ENCODE peak calls at places on chromosomes 16 and 17, in seven cellular contexts. G is hepatic stellate cell; V is CD4-positive, CD25-positive, alpha-beta regulatory T cell; R is stimulated activated CD4-positive, alpha-beta T cell treated with anti-CD3 and anti-CD28 coated beads, Interleukin-2, amount 100 ng/mL, for 48 hours; H is NCI-H2029 treated with DMSO at 0.1 percent for 48 hours; E is NCI-H1930; K is neural progenitor cell. A is an unnamed sample.

GRCh38 chr16:89290887-89291286 is 73.4 kb downstream of the ZNF778 start:
- DNase-seq in G (no peak), V (no peak), R (no peak), H (no peak), E (no peak), K (peak; percentile 82), A (no peak)

GRCh38 chr16:67163164-67163902 is 1.2 kb upstream of the HSF4 start:
- DNase-seq in G (no peak), V (peak; percentile 32), R (no peak), H (no peak), E (no peak), K (peak; percentile 82), A (peak; percentile 73)

GRCh38 chr17:19445105-19445504 is 34.1 kb downstream of the RNF112 start:
- DNase-seq in G (no peak), V (no peak), R (no peak), H (no peak), E (no peak), K (no peak), A (no peak)

GRCh38 chr17:38711792-38712571 is 6.9 kb downstream of the MLLT6 start:
- DNase-seq in G (no peak), V (no peak), R (no peak), H (no peak), E (no peak), K (no peak), A (no peak)

GRCh38 chr16:6482861-6483530 is 849.6 kb upstream of the RBFOX1 start:
- DNase-seq in G (no peak), V (no peak), R (no peak), H (no peak), E (no peak), K (no peak), A (no peak)

GRCh38 chr17:2932946-2933345 is 130.5 kb downstream of the OR1D5 start:
- DNase-seq in G (no peak), V (no peak), R (no peak), H (no peak), E (no peak), K (no peak), A (no peak)

GRCh38 chr16:7074715-7075114 is 257.9 kb upstream of the RBFOX1 start:
- DNase-seq in G (no peak), V (no peak), R (no peak), H (no peak), E (no peak), K (no peak), A (no peak)

GRCh38 chr17:60141111-60142018 is 8.4 kb upstream of the CA4 start:
- DNase-seq in G (no peak), V (no peak), R (no peak), H (no peak), E (no peak), K (peak; percentile 70), A (no peak)

GRCh38 chr17:36512641-36513040 is 22.0 kb downstream of the MYO19 start:
- DNase-seq in G (no peak), V (no peak), R (no peak), H (no peak), E (no peak), K (no peak), A (no peak)

GRCh38 chr16:68902376-68903345 is 59.3 kb downstream of the TANGO6 start:
- DNase-seq in G (peak; percentile 27), V (no peak), R (peak; percentile 1), H (peak; percentile 61), E (peak; percentile 18), K (peak; percentile 75), A (peak; percentile 83)

GRCh38 chr16:66905633-66906539 is 12.8 kb downstream of the CDH16 start:
- DNase-seq in G (peak; percentile 11), V (peak; percentile 27), R (no peak), H (no peak), E (no peak), K (peak; percentile 54), A (no peak)

GRCh38 chr17:70855401-70856054 is 686.2 kb downstream of the KCNJ2 start:
- DNase-seq in G (no peak), V (no peak), R (no peak), H (peak; percentile 77), E (peak; percentile 52), K (no peak), A (no peak)

GRCh38 chr17:39813631-39814030 is 50.5 kb downstream of the IKZF3 start:
- DNase-seq in G (no peak), V (peak; percentile 68), R (peak; percentile 30), H (no peak), E (no peak), K (no peak), A (no peak)

GRCh38 chr17:77374170-77374936 is 233.6 kb downstream of the SEC14L1 start:
- DNase-seq in G (peak; percentile 89), V (peak; percentile 61), R (peak; percentile 60), H (no peak), E (no peak), K (peak; percentile 96), A (peak; percentile 94)

GRCh38 chr17:77409282-77410161 is 268.8 kb downstream of the SEC14L1 start:
- DNase-seq in G (peak; percentile 77), V (no peak), R (no peak), H (no peak), E (no peak), K (peak; percentile 78), A (no peak)

GRCh38 chr16:27470567-27471431 is 68.8 kb downstream of the IL21R start:
- DNase-seq in G (peak; percentile 87), V (no peak), R (no peak), H (no peak), E (no peak), K (no peak), A (peak; percentile 92)

GRCh38 chr16:2483939-2484897 is 9.3 kb downstream of the TBC1D24 start:
- DNase-seq in G (no peak), V (no peak), R (no peak), H (no peak), E (no peak), K (no peak), A (no peak)

GRCh38 chr16:88770459-88771293 is 14.3 kb downstream of the PIEZO1 start:
- DNase-seq in G (no peak), V (no peak), R (no peak), H (no peak), E (no peak), K (peak; percentile 93), A (peak; percentile 83)